ENCODE peak calls at places on chromosomes 6 and 20, in ten cellular contexts. G is mucosa of descending colon; T is activated CD8-positive, alpha-beta memory T cell treated with anti-CD3 and anti-CD28 coated beads, Interleukin-2, amount 10 ng/mL, durations not matched to agents 7 days and 5 days; K is tibial artery; U is fibroblast of the conjunctiva; L is activated T-cell treated with anti-CD3 and anti-CD28 coated beads for 24 hours; W is germinal center; H is ACHN; D is anterior cingulate cortex; A is stimulated activated CD4-positive, alpha-beta T cell treated with anti-CD3 and anti-CD28 coated beads, Interleukin-4, amount 100 ng/mL, for 24 hours. O is an unnamed sample.

GRCh38 chr6:133918208-133918930 is 29.5 kb downstream of the TCF21 start:
- DNase-seq in G (no peak), T (no peak), K (no peak), U (no peak), L (no peak), W (no peak), H (no peak), D (no peak), A (no peak), O (no peak)

GRCh38 chr6:24907959-24908358 is 27.8 kb downstream of the RIPOR2 start:
- DNase-seq in G (no peak), T (peak), K (no peak), U (no peak), L (no peak), W (no peak), H (no peak), D (no peak), A (no peak), O (no peak)

GRCh38 chr6:110875548-110876169 is 1.1 kb downstream of the AMD1 start:
- DNase-seq in G (no peak), T (peak), K (peak), U (no peak), L (peak), W (peak), H (peak), D (peak), A (peak), O (peak)

GRCh38 chr6:27280540-27281000 is 31.5 kb downstream of the POM121L2 start:
- DNase-seq in G (no peak), T (no peak), K (no peak), U (no peak), L (no peak), W (no peak), H (peak), D (no peak), A (no peak), O (no peak)

GRCh38 chr6:137722749-137723272 is 144.2 kb upstream of the TNFAIP3 start:
- DNase-seq in G (no peak), T (peak), K (no peak), U (no peak), L (no peak), W (no peak), H (no peak), D (no peak), A (peak), O (no peak)

GRCh38 chr6:105536961-105537360 is 134.1 kb upstream of the PREP start:
- DNase-seq in G (no peak), T (no peak), K (no peak), U (no peak), L (no peak), W (no peak), H (no peak), D (no peak), A (no peak), O (no peak)

GRCh38 chr6:167707686-167708500 is 118.8 kb upstream of the AFDN start:
- DNase-seq in G (no peak), T (peak), K (no peak), U (no peak), L (no peak), W (no peak), H (no peak), D (no peak), A (no peak), O (no peak)

GRCh38 chr6:157755752-157756411 is 67.2 kb upstream of the SNX9 start:
- DNase-seq in G (no peak), T (peak), K (no peak), U (no peak), L (peak), W (no peak), H (no peak), D (no peak), A (peak), O (no peak)

GRCh38 chr6:150016324-150017185 is 8.8 kb downstream of the RAET1L start:
- DNase-seq in G (peak), T (peak), K (peak), U (peak), L (peak), W (peak), H (peak), D (peak), A (peak), O (peak)

GRCh38 chr6:131379951-131380350 is 193.1 kb upstream of the ARG1 start:
- DNase-seq in G (no peak), T (no peak), K (no peak), U (no peak), L (no peak), W (no peak), H (no peak), D (no peak), A (no peak), O (no peak)

GRCh38 chr6:22019877-22020276 is 277.0 kb downstream of the PRL start:
- DNase-seq in G (no peak), T (no peak), K (no peak), U (no peak), L (no peak), W (no peak), H (no peak), D (no peak), A (no peak), O (no peak)

GRCh38 chr6:96468681-96469224 is 52.9 kb upstream of the UFL1 start:
- DNase-seq in G (peak), T (no peak), K (no peak), U (no peak), L (no peak), W (no peak), H (peak), D (no peak), A (no peak), O (peak)

GRCh38 chr6:6007311-6008113 is 787 bp upstream of the NRN1 start:
- DNase-seq in G (no peak), T (peak), K (no peak), U (no peak), L (no peak), W (peak), H (no peak), D (peak), A (no peak), O (no peak)

GRCh38 chr6:147170269-147170668 is 33.9 kb upstream of the STXBP5 start:
- DNase-seq in G (no peak), T (no peak), K (no peak), U (peak), L (no peak), W (no peak), H (no peak), D (no peak), A (no peak), O (no peak)

GRCh38 chr20:33490934-33491656 is 1.2 kb downstream of the CBFA2T2 start:
- DNase-seq in G (peak), T (no peak), K (no peak), U (no peak), L (no peak), W (no peak), H (no peak), D (no peak), A (no peak), O (no peak)

GRCh38 chr6:163455553-163455952 is 41.0 kb downstream of the QKI start:
- DNase-seq in G (no peak), T (no peak), K (no peak), U (no peak), L (no peak), W (no peak), H (no peak), D (no peak), A (no peak), O (no peak)

GRCh38 chr6:54935739-54936138 is 89.2 kb downstream of the FAM83B start:
- DNase-seq in G (no peak), T (no peak), K (no peak), U (no peak), L (no peak), W (no peak), H (peak), D (no peak), A (no peak), O (no peak)

GRCh38 chr20:24773751-24774201 is 175.3 kb upstream of the CST7 start:
- DNase-seq in G (no peak), T (peak), K (no peak), U (peak), L (no peak), W (no peak), H (peak), D (no peak), A (peak), O (no peak)

GRCh38 chr6:33304216-33304615 is 5.5 kb upstream of the RGL2 start:
- DNase-seq in G (no peak), T (no peak), K (no peak), U (no peak), L (no peak), W (no peak), H (no peak), D (no peak), A (no peak), O (no peak)

GRCh38 chr6:166464418-166465400 is 82.0 kb upstream of the MPC1 start:
- DNase-seq in G (no peak), T (no peak), K (no peak), U (no peak), L (no peak), W (no peak), H (no peak), D (no peak), A (no peak), O (no peak)

GRCh38 chr6:28948782-28949486 is 25.1 kb upstream of the TRIM27 start:
- DNase-seq in G (no peak), T (no peak), K (no peak), U (no peak), L (no peak), W (no peak), H (no peak), D (no peak), A (no peak), O (no peak)

GRCh38 chr6:117547688-117548621 is 54.4 kb downstream of the GOPC start:
- DNase-seq in G (peak), T (peak), K (peak), U (peak), L (peak), W (peak), H (peak), D (peak), A (peak), O (peak)

GRCh38 chr20:46959081-46959692 is 64.5 kb downstream of the EYA2 start:
- DNase-seq in G (no peak), T (no peak), K (no peak), U (peak), L (no peak), W (no peak), H (no peak), D (no peak), A (no peak), O (no peak)

GRCh38 chr6:135270676-135271536 is 89.8 kb downstream of the MYB start:
- DNase-seq in G (peak), T (no peak), K (no peak), U (no peak), L (no peak), W (no peak), H (no peak), D (no peak), A (no peak), O (peak)

GRCh38 chr20:13839421-13840092 is 54.7 kb downstream of the NDUFAF5 start:
- DNase-seq in G (no peak), T (no peak), K (no peak), U (no peak), L (no peak), W (no peak), H (peak), D (no peak), A (no peak), O (no peak)

GRCh38 chr6:150069707-150070106 is 786 bp upstream of the ULBP3 start:
- DNase-seq in G (peak), T (no peak), K (no peak), U (no peak), L (no peak), W (no peak), H (no peak), D (no peak), A (no peak), O (peak)

GRCh38 chr6:133837801-133838349 is 51.0 kb upstream of the TCF21 start:
- DNase-seq in G (peak), T (peak), K (peak), U (peak), L (peak), W (peak), H (peak), D (no peak), A (peak), O (peak)

GRCh38 chr20:14597206-14597715 is 259.8 kb upstream of the FLRT3 start:
- DNase-seq in G (no peak), T (no peak), K (no peak), U (peak), L (no peak), W (no peak), H (no peak), D (no peak), A (no peak), O (no peak)

GRCh38 chr6:148317739-148318138 is 24.9 kb upstream of the SASH1 start:
- DNase-seq in G (no peak), T (no peak), K (no peak), U (no peak), L (no peak), W (no peak), H (no peak), D (no peak), A (no peak), O (no peak)

GRCh38 chr6:131029661-131030297 is 33.3 kb downstream of the EPB41L2 start:
- DNase-seq in G (no peak), T (no peak), K (no peak), U (no peak), L (no peak), W (no peak), H (peak), D (no peak), A (no peak), O (no peak)

GRCh38 chr20:20772492-20773047 is 60.1 kb upstream of the RALGAPA2 start:
- DNase-seq in G (no peak), T (no peak), K (no peak), U (no peak), L (no peak), W (no peak), H (no peak), D (no peak), A (no peak), O (no peak)

GRCh38 chr6:89048286-89048923 is 32.1 kb upstream of the PNRC1 start:
- DNase-seq in G (no peak), T (no peak), K (no peak), U (no peak), L (no peak), W (no peak), H (no peak), D (no peak), A (no peak), O (no peak)

GRCh38 chr6:141033101-141033500 is 1099.6 kb upstream of the GJE1 start:
- DNase-seq in G (no peak), T (no peak), K (no peak), U (no peak), L (no peak), W (no peak), H (no peak), D (no peak), A (no peak), O (no peak)

GRCh38 chr6:9795880-9796279 is 619.0 kb downstream of the TFAP2A start:
- DNase-seq in G (no peak), T (no peak), K (no peak), U (no peak), L (no peak), W (no peak), H (no peak), D (no peak), A (no peak), O (no peak)

GRCh38 chr20:41748756-41749582 is 130.8 kb upstream of the CHD6 start:
- DNase-seq in G (no peak), T (no peak), K (no peak), U (no peak), L (no peak), W (no peak), H (no peak), D (no peak), A (no peak), O (no peak)

GRCh38 chr6:157753291-157753690 is 69.8 kb upstream of the SNX9 start:
- DNase-seq in G (no peak), T (no peak), K (no peak), U (peak), L (no peak), W (no peak), H (no peak), D (no peak), A (no peak), O (no peak)